ENCODE peak calls at places on chromosomes 5 and 9, in four cellular contexts. C is neuronal stem cell, X is SK-N-SH, Z is GM23248. Q is an unnamed sample. For H3K4me1, the result is how much of the 10 kb centered on the place peaks cover.

GRCh38 chr9:137217276-137218211 is 4.5 kb downstream of the RNF208 start:
- DNase-seq in C (no peak), X (no peak), Z (peak), Q (peak)

GRCh38 chr5:171433352-171433698 is 13.9 kb downstream of the FGF18 start:
- DNase-seq in C (no peak), X (no peak), Z (no peak), Q (no peak)

GRCh38 chr5:113127021-113127420 is 150.4 kb downstream of the DCP2 start:
- DNase-seq in C (no peak), X (no peak), Z (no peak), Q (no peak)

GRCh38 chr5:170297589-170298462 is at the start of gene LCP2:
- DNase-seq in C (no peak), X (no peak), Z (no peak), Q (peak)

GRCh38 chr5:10567181-10567591 is 3.3 kb downstream of the ANKRD33B start:
- DNase-seq in C (no peak), X (no peak), Z (no peak), Q (no peak)

GRCh38 chr5:83785176-83785668 is 64.6 kb upstream of the HAPLN1 start:
- DNase-seq in C (no peak), X (no peak), Z (no peak), Q (no peak)

GRCh38 chr9:131266301-131267229 is 9.7 kb downstream of the FAM78A start:
- DNase-seq in C (no peak), X (no peak), Z (no peak), Q (no peak)

GRCh38 chr9:581673-582497 is 259.6 kb upstream of the DMRT1 start:
- DNase-seq in C (no peak), X (peak), Z (no peak), Q (no peak)

GRCh38 chr9:72615931-72616330 is 94.5 kb downstream of the TMC1 start:
- DNase-seq in C (no peak), X (no peak), Z (peak), Q (peak)

GRCh38 chr9:98192503-98193335 is at the start of gene CORO2A:
- DNase-seq in C (peak), X (peak), Z (peak), Q (peak)

GRCh38 chr5:124707516-124707915 is 38.9 kb downstream of the ZNF608 start:
- DNase-seq in C (no peak), X (no peak), Z (no peak), Q (no peak)

GRCh38 chr5:12182988-12183387 is 278.7 kb upstream of the CTNND2 start:
- DNase-seq in C (no peak), X (no peak), Z (no peak), Q (no peak)

GRCh38 chr9:72351538-72352453 is 13.2 kb downstream of the ZFAND5 start:
- DNase-seq in C (no peak), X (no peak), Z (peak), Q (peak)

GRCh38 chr5:169964247-169964646 is 16.0 kb downstream of the INSYN2B start:
- DNase-seq in C (no peak), X (no peak), Z (no peak), Q (no peak)

GRCh38 chr9:115109486-115109885 is 8.5 kb downstream of the TNC start:
- DNase-seq in C (no peak), X (no peak), Z (peak), Q (peak)

GRCh38 chr5:179618923-179619554 is 4.4 kb downstream of the HNRNPH1 start:
- DNase-seq in C (no peak), X (no peak), Z (no peak), Q (no peak)

GRCh38 chr5:41246376-41246775 is 33.0 kb upstream of the C6 start:
- DNase-seq in C (no peak), X (no peak), Z (peak), Q (peak)

GRCh38 chr9:9913276-9913832 is 699.4 kb downstream of the PTPRD start:
- DNase-seq in C (no peak), X (no peak), Z (no peak), Q (no peak)
- H2AFZ ChIP-seq in C (peak), X (no peak), Z (no peak), Q (peak)

DNA sequence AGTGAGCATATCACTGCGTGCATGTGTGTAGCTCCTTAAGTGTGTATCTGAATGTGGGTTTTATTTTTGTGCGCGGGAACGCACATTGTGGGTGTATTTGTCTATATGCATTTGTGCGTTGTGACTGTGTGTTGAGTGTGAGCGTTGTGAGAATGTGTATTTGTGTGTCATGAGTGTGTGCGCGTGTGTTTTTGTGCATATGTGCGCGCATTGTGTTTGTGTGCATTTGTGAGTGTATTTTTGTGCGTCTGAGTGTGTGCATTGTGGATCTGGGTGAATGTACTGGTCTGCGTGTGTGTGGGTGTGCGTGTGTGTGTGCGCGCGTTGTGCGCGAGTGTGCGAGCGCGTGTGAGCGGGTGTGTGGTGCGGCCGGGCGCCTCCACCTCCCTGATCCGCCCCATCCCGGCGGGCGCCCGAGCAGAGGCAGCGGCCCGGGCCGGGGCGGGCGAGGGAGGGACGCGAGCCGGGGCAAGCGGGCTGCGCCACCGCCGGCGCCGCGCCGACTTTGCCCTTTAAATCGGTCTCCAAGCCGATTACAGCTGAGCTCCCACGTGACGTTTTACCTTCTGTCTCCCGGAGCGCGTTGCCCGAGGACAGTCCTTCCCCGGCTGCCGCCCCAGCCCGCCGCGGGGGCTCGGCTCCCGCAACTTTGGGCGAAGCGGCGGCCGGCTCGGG is at the start of gene RASGRF2:
- DNase-seq in C (peak), X (peak), Z (peak), Q (no peak)
- H3K4me1 ChIP-seq in C (under half), X (under half), Z (under half), Q (under half)

GRCh38 chr5:39100851-39101396 is 26.7 kb upstream of the RICTOR start:
- DNase-seq in C (no peak), X (no peak), Z (peak), Q (peak)
- H2AFZ ChIP-seq in C (no peak), X (peak), Z (peak), Q (peak)

DNA sequence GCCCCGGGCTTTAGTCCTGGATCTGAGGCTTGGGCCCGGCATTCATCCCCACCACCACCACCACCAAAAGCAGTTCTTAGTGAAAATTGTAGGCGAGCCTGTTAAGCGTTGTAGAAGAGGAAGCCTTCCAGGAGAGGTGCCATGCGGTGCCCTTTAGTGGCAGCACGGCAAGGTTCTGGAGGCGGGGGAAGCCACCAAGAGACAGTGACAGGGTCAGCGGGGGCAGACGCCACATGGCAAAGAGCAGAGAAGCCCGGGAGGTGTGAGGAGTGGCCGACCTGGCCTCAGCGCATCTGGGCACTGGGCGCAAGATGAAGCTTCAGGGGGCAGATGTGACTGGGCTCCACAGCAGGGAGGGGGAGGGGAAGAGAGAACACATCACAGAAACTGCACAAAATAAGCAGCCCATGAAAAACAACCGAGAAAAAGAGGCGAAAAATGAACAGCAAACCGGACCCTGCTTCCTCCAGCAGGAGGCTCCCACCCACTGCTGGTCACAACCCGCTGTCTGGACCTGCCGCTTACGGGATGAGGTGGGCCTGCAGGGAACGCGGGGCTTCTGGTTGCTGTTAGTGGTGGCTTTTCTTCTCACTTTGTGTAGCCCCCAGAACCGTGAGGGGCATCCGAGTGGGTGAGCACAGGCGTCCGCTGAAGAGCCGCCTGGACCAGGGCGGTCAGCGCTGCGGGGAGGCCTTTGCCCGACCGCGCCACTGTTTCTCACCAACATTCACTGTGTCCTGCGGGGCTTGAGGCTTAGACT is 4.3 kb downstream of the LRRC14B start:
- DNase-seq in C (no peak), X (no peak), Z (no peak), Q (no peak)
- H3K4me1 ChIP-seq in C (under half), X (under half), Z (under half), Q (under half)

Q was measured in mammary epithelial cell.